ENCODE peak calls at places on chromosomes 1 and 21, in four cellular contexts. One of them, this sample, is unnamed.

GRCh38 chr1:1142844-1143243 is 27.0 kb upstream of the C1orf159 start:
- DNase-seq in K562: no peak
- DNase-seq in HepG2: no peak
- DNase-seq in GM12878: no peak
- DNase-seq in this sample: no peak

GRCh38 chr1:7315316-7315715 is 455.8 kb upstream of the VAMP3 start:
- DNase-seq in K562: no peak
- DNase-seq in GM12878: no peak
- DNase-seq in HepG2: no peak
- DNase-seq in this sample: no peak

GRCh38 chr1:8846263-8846662 is 28.8 kb upstream of the RERE start:
- DNase-seq in K562: peak
- DNase-seq in GM12878: no peak
- DNase-seq in HepG2: no peak
- DNase-seq in this sample: no peak

GRCh38 chr1:223831755-223832636 is 13.8 kb downstream of the TP53BP2 start:
- DNase-seq in K562: no peak
- DNase-seq in GM12878: no peak
- DNase-seq in HepG2: no peak
- DNase-seq in this sample: no peak

GRCh38 chr1:167697667-167698141 is 24.1 kb upstream of the MPZL1 start:
- DNase-seq in GM12878: no peak
- DNase-seq in HepG2: no peak
- DNase-seq in K562: no peak
- DNase-seq in this sample: no peak

GRCh38 chr1:11354893-11355593 is 82.0 kb downstream of the UBIAD1 start:
- DNase-seq in GM12878: no peak
- DNase-seq in K562: no peak
- DNase-seq in HepG2: no peak
- DNase-seq in this sample: no peak

GRCh38 chr1:225449261-225449660 is 21.4 kb upstream of the LBR start:
- DNase-seq in HepG2: no peak
- DNase-seq in K562: no peak
- DNase-seq in GM12878: no peak
- DNase-seq in this sample: no peak

GRCh38 chr1:72101840-72102632 is 180.3 kb downstream of the NEGR1 start:
- DNase-seq in HepG2: no peak
- DNase-seq in K562: no peak
- DNase-seq in GM12878: no peak
- DNase-seq in this sample: no peak

GRCh38 chr21:45376459-45377324 is 28.3 kb upstream of the COL18A1 start:
- DNase-seq in GM12878: no peak
- DNase-seq in K562: no peak
- DNase-seq in HepG2: no peak
- DNase-seq in this sample: no peak

DNA sequence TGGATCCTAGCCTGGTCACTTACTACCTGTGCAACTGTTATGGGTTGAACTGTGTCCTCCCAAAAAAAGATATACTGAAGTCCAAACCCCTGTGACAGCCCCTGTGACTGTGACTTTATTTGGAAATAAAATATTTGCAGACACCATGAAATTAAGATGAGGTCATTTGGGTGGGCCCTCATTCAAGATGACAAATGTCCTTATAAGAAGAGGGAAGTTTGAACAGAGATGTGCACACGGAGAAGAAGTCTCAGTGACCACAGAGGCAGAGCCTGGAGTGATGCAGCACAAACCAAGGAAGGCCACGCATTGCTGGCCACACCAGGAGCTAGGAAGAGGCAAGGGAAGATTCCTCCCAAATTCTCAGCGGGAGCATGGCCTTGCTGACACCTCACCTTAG is 249.7 kb upstream of the RUNX1 start:
- DNase-seq in HepG2: no peak
- DNase-seq in GM12878: no peak
- DNase-seq in K562: no peak
- DNase-seq in this sample: no peak
- TF ChIP-seq ATF3 in HepG2: no peak
- TF ChIP-seq ATF3 in GM12878: no peak
- TF ChIP-seq ATF3 in K562: no peak
- TF ChIP-seq ATF3 in this sample: no peak

DNA sequence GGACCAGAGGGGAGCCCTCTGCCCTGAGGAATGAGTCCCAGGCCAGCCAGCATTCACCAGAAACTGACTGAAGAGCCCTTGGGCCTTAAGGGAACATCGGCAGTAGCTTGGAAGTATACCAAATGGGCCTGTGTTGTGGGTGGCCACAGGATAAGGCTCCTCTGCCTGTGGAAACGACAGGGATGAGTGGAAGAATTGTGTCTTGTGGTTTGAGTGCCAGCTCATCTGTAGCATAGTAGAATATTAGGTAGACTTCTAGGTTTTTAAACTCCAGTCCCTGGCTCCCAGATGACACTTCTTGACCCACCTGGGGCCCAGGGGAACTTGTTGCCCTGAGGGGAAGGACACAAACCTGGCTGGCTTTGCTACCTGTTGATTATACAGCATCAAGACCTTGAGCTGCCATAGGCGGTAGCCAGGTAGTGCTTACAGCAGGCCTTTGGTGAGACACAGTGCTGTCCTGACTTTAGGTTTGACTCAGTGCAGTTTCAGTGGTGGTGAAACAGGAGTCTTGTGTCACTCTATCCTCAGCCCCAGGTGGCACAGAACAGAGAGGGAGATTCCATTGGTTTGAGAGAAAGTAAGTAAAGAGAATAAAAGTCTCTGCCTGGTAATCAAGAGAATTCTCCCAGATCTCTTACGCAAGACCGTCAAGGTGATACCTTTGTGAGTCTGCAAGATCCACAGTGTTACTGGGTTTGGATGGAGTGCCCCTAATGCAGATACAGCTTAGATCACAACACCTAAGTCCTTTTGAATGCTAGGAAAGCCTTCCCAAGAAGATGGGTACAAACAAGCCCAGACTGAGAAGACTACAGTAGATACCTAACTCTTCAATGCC is 50.2 kb downstream of the RABGAP1L start:
- DNase-seq in GM12878: no peak
- DNase-seq in K562: no peak
- DNase-seq in HepG2: no peak
- DNase-seq in this sample: no peak
- TF ChIP-seq CBFB in GM12878: no peak
- TF ChIP-seq CBFB in K562: no peak
- TF ChIP-seq CBFB in HepG2: no peak
- TF ChIP-seq CBFB in this sample: no peak

GRCh38 chr1:208047476-208047934 is 136.6 kb upstream of the CD34 start:
- DNase-seq in K562: no peak
- DNase-seq in GM12878: no peak
- DNase-seq in HepG2: peak
- DNase-seq in this sample: no peak
- TF ChIP-seq ATF3 in K562: no peak
- TF ChIP-seq ATF3 in GM12878: no peak
- TF ChIP-seq ATF3 in HepG2: no peak
- TF ChIP-seq ATF3 in this sample: no peak

DNA sequence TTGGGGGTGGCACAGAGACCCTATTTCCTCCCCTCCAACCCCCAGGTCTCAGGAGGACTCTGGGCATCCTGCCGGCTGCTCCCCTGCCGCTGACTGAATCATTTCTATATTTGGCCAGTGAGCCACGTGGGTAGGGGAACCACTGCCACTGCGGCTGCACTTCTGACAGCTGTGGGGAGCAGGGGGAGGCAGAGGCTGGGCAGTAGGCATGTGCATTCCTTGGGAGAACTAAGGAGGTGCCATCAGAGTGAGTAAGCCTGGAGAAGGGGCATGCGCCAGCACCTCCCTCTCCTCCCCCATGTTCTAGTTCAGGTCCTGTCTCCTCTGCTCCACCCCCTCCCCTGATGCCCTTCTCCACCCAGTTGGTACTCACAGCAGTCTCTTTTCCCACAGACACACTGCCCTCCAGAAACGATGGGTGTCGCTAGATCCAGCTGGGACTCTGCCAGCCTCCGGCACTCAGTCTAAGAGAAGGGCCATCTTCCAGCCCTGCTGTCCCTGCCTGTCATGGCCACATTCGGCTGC is 12.0 kb downstream of the PPFIA4 start:
- DNase-seq in K562: no peak
- DNase-seq in HepG2: no peak
- DNase-seq in GM12878: no peak
- DNase-seq in this sample: no peak
- TF ChIP-seq CBFB in K562: no peak
- TF ChIP-seq CBFB in HepG2: no peak
- TF ChIP-seq CBFB in GM12878: no peak
- TF ChIP-seq CBFB in this sample: no peak

GRCh38 chr1:48627467-48627866 is 149.2 kb downstream of the BEND5 start:
- DNase-seq in K562: no peak
- DNase-seq in HepG2: no peak
- DNase-seq in GM12878: no peak
- DNase-seq in this sample: no peak
- TF ChIP-seq ATF3 in K562: no peak
- TF ChIP-seq ATF3 in HepG2: no peak
- TF ChIP-seq ATF3 in GM12878: no peak
- TF ChIP-seq ATF3 in this sample: no peak

GRCh38 chr1:95382385-95382784 is 148.4 kb downstream of the RWDD3 start:
- DNase-seq in K562: no peak
- DNase-seq in GM12878: no peak
- DNase-seq in HepG2: no peak
- DNase-seq in this sample: no peak
- TF ChIP-seq CBFB in K562: no peak
- TF ChIP-seq CBFB in GM12878: no peak
- TF ChIP-seq CBFB in HepG2: no peak
- TF ChIP-seq CBFB in this sample: no peak

DNA sequence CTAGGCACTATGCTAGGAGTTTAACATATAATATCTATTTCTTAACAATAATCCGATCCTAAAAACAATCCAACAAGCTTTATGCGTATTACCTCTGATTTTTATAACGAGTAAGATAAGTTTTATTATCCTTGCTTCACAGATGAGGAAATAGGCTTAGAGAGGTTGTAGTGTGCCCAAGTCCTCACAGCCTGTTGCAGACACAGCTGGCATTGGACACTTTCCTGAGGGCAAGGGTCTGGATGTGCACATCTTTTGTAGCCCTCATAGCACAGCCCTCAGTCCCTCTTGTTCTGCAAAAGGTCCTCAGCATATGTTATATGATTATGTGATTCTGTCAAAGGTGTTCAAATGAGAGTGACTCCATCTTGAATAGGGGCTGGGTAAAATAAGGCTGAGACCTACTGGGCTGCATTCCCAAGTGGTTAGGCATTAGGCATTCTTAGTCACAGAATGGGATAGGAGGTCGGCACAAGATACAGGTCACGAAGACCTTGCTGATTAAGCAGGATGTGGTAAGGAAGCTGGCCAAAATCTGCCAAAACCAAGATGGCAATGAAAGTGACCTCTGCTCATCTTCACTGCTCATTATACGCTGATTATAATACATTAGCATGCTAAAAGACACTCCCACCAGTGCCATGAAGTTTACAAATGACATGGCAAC is 75.7 kb upstream of the F3 start:
- DNase-seq in GM12878: no peak
- DNase-seq in K562: no peak
- DNase-seq in HepG2: no peak
- DNase-seq in this sample: no peak
- TF ChIP-seq ATF3 in GM12878: no peak
- TF ChIP-seq ATF3 in K562: no peak
- TF ChIP-seq ATF3 in HepG2: no peak
- TF ChIP-seq ATF3 in this sample: no peak

This sample was measured in WTC11.